ENCODE peak calls at places on chromosomes 7 and 10, in six cellular contexts. Q, H, W, Y, X and V are unnamed samples.

GRCh38 chr10:61992683-61993629 is 91.5 kb downstream of the ARID5B start:
- DNase-seq in Y (peak; percentile 83), X (no peak), H (peak; percentile 98), W (peak; percentile 45), Q (no peak), V (peak; percentile 18)

GRCh38 chr10:94212876-94213595 is 149.7 kb downstream of the NOC3L start:
- DNase-seq in Q (no peak), H (no peak), Y (peak; percentile 82), X (no peak), W (no peak), V (no peak)

GRCh38 chr7:44177570-44178131 is 11.6 kb downstream of the GCK start:
- DNase-seq in Q (no peak), Y (peak; percentile 61), X (no peak), H (peak; percentile 40), W (no peak), V (no peak)

GRCh38 chr7:22262538-22262937 is 94.4 kb downstream of the RAPGEF5 start:
- DNase-seq in X (no peak), W (no peak), Q (no peak), H (no peak), Y (no peak), V (no peak)

GRCh38 chr7:47417122-47417480 is 164.8 kb downstream of the TNS3 start:
- DNase-seq in Q (no peak), X (no peak), H (no peak), Y (peak; percentile 55), W (no peak), V (no peak)

GRCh38 chr10:93067443-93068365 is 6.0 kb upstream of the CYP26A1 start:
- DNase-seq in W (no peak), Q (no peak), H (no peak), Y (no peak), X (peak; percentile 53), V (peak; percentile 24)

GRCh38 chr10:124087672-124088634 is 5.4 kb downstream of the CHST15 start:
- DNase-seq in W (no peak), H (no peak), Q (no peak), Y (no peak), X (no peak), V (no peak)

GRCh38 chr7:41624818-41625217 is 78.1 kb downstream of the INHBA start:
- DNase-seq in Q (no peak), X (no peak), W (no peak), Y (no peak), H (no peak), V (no peak)

GRCh38 chr10:128854965-128855364 is 612.1 kb upstream of the MGMT start:
- DNase-seq in X (peak; percentile 95), Y (peak; percentile 79), Q (no peak), H (peak; percentile 93), W (no peak), V (no peak)

GRCh38 chr10:78459639-78460037 is 426.0 kb downstream of the RPS24 start:
- DNase-seq in Q (no peak), W (no peak), Y (peak; percentile 56), H (no peak), X (no peak), V (no peak)

GRCh38 chr7:2729893-2730716 is 42.1 kb downstream of the AMZ1 start:
- DNase-seq in Q (no peak), H (no peak), X (peak; percentile 61), W (no peak), Y (peak; percentile 70), V (no peak)

GRCh38 chr7:251446-252175 is 38.4 kb upstream of the FOXL3 start:
- DNase-seq in X (peak; percentile 46), Q (no peak), Y (no peak), W (no peak), H (no peak), V (no peak)

GRCh38 chr10:60048146-60048545 is 141.8 kb upstream of the CCDC6 start:
- DNase-seq in Y (no peak), H (peak; percentile 61), Q (no peak), X (no peak), W (no peak), V (no peak)

GRCh38 chr10:63562391-63562790 is 41.2 kb downstream of the REEP3 start:
- DNase-seq in W (no peak), H (no peak), X (no peak), Q (no peak), Y (no peak), V (no peak)

GRCh38 chr7:2006231-2006771 is 226.4 kb downstream of the MAD1L1 start:
- DNase-seq in W (no peak), Y (peak; percentile 44), Q (no peak), X (peak; percentile 49), H (no peak), V (no peak)

GRCh38 chr7:4286281-4286680 is 395.8 kb upstream of the FOXK1 start:
- DNase-seq in H (no peak), W (no peak), Q (no peak), X (peak; percentile 3), Y (no peak), V (no peak)

GRCh38 chr10:85098835-85099521 is 770.6 kb downstream of the CCSER2 start:
- DNase-seq in W (no peak), X (no peak), H (no peak), Y (no peak), Q (no peak), V (no peak)

GRCh38 chr7:33109758-33110238 is 594 bp upstream of the RP9 start:
- DNase-seq in X (no peak), Y (no peak), W (no peak), H (no peak), Q (no peak), V (no peak)

GRCh38 chr7:129514683-129515082 is 12.4 kb downstream of the SMKR1 start:
- DNase-seq in Q (no peak), Y (no peak), X (no peak), W (no peak), H (no peak), V (no peak)

GRCh38 chr10:103803941-103804340 is 51.4 kb downstream of the SH3PXD2A start:
- DNase-seq in H (no peak), Q (no peak), W (no peak), X (no peak), Y (no peak), V (no peak)

GRCh38 chr7:1531263-1531978 is 919 bp downstream of the MAFK start:
- DNase-seq in Q (peak; percentile 45), W (no peak), X (peak; percentile 89), Y (peak; percentile 82), H (peak; percentile 46), V (no peak)

GRCh38 chr10:130138479-130138866 is 2.3 kb downstream of the GLRX3 start:
- DNase-seq in Q (no peak), X (no peak), Y (no peak), W (no peak), H (peak; percentile 19), V (no peak)

GRCh38 chr10:122189185-122189584 is 81.9 kb upstream of the BTBD16 start:
- DNase-seq in H (no peak), Q (no peak), W (no peak), X (no peak), Y (no peak), V (no peak)

DNA sequence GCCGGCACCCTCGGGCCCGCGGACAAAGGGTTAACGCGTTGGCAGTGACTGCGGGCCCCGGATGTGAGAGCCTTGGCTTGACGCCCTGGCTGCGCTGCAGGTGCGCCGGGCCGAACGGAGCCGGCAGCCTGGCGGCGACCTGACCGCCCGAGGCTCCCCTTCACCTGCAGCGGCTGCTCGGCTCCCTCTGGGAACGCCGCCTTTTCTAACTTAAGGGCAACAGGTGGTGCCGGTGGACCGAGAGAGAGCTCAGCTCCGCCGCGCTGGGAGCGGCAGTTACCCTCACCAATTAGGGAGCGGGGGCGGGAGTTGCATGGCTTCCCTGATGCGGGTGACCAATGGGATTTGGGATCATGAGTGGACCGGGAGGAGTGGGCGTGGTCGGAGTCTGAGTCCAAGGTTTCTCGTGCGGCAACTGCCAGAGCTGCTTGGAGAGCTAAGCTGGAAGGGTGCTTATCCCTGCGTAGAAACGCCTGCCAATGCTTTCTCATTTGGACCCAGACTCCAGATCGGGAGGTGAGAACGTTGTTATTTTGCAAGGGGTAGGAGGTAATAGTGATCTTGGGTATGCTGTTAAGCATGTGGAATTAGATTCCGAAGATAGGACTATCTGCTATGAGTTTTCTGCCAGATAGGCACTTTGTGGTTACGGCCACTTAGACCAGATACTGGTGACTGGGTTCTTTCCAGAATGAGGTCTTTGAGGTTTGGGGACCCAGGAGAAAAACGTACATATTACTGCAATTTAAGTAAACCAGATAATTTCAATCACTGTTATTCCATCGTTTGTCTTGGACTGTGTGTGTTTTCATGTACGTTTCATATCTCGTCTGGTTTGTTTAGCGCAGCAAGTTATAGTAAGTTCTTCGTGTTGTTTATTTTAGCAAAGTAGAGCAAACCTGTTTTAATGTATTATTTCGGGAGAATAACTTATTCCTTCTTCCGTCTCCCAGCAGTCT is at the start of gene ARL4A:
- DNase-seq in Y (peak; percentile 99), Q (peak; percentile 68), W (peak; percentile 80), X (peak; percentile 98), H (peak; percentile 99), V (peak; percentile 80)
- TF ChIP-seq CTCF in Y (peak; percentile 39), Q (peak; percentile 1), W (no peak), X (peak; percentile 38), H (no peak), V (peak; percentile 54)

DNA sequence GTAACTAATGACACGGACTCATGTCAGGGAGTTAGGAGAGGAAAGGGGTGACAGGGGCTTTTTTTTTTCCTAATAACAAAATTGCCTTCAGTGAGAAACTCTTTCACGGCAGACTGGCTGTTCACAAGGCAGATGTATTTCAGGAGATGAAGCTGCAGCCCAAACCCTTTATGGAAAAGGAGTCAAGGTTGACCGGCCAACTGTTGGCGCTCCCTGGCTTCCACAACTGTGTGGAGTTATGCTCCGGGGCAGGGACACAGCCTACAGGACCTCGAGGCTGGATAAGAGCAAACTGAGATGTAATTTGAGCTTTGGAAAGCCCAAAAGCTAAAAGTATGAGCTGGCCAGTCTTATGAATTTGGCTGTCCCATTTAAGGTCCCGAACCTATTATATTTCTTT is 30.8 kb upstream of the MXI1 start:
- DNase-seq in H (no peak), Y (no peak), Q (no peak), W (no peak), X (no peak), V (no peak)
- TF ChIP-seq CTCF in H (no peak), Y (no peak), Q (no peak), W (no peak), X (no peak), V (no peak)

GRCh38 chr10:15824498-15824897 is 35.8 kb downstream of the MINDY3 start:
- DNase-seq in W (no peak), Y (no peak), Q (no peak), X (no peak), H (peak; percentile 56), V (no peak)
- TF ChIP-seq CTCF in W (peak; percentile 18), Y (peak; percentile 61), Q (peak; percentile 22), X (no peak), H (peak; percentile 32), V (no peak)

DNA sequence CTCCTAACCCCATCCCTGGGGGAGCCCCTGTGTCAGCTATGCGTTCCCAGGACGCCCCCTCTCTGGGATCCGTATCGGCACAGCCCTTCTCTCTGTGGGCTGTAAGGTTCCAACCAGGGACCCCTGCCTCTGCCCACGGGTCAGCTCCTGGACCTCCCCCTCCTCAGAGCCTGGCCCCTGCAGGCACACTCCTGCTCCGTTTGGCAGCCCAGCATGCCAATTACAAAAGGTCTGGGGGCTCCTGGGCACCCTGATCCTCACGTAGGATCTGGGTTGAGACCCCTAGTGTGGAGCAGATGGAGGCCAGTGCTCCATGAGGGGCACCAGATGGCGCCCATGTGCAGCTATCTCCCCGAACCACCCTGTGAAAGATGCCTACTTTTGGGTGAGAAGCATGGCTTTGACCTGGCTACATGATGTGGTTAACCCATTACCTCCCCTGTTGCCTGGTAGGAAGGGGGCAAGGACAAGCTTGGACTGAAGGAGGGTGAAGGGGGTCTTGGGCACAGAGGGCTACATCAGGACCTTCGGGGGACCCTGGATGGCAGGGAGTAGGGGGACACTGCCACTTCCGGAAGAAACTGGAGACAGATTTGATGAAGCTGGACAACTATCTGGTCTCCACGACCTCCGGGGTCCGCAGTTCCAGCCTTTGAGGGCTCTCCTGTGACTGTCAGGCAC is 9.0 kb downstream of the TACR2 start:
- DNase-seq in X (peak; percentile 82), W (no peak), Q (no peak), Y (no peak), H (no peak), V (no peak)
- TF ChIP-seq CTCF in X (peak; percentile 8), W (peak; percentile 49), Q (peak; percentile 45), Y (no peak), H (peak; percentile 23), V (no peak)